ENCODE peak calls at places on chromosome 6, in five cellular contexts. C, K, Q, I and G are unnamed samples.

GRCh38 chr6:53813096-53813495 is 18.3 kb downstream of the LRRC1 start:
- DNase-seq in C (no peak), K (peak; percentile 76), Q (peak; percentile 53), I (no peak), G (peak; percentile 42)

GRCh38 chr6:130473886-130474285 is 108.1 kb downstream of the TMEM200A start:
- DNase-seq in C (no peak), K (no peak), Q (no peak), I (no peak), G (peak; percentile 26)

GRCh38 chr6:142763205-142763604 is 181.8 kb downstream of the HIVEP2 start:
- DNase-seq in C (no peak), K (no peak), Q (peak; percentile 63), I (no peak), G (no peak)

GRCh38 chr6:126181173-126181741 is 158.7 kb upstream of the CENPW start:
- DNase-seq in C (no peak), K (no peak), Q (no peak), I (peak; percentile 12), G (no peak)

GRCh38 chr6:44298864-44299263 is 14.3 kb downstream of the AARS2 start:
- DNase-seq in C (no peak), K (no peak), Q (no peak), I (no peak), G (no peak)

GRCh38 chr6:21808551-21809181 is 215.1 kb downstream of the SOX4 start:
- DNase-seq in C (peak; percentile 78), K (peak; percentile 62), Q (peak; percentile 29), I (no peak), G (no peak)

GRCh38 chr6:108501559-108501958 is 59.2 kb upstream of the FOXO3 start:
- DNase-seq in C (no peak), K (no peak), Q (peak; percentile 20), I (no peak), G (no peak)

GRCh38 chr6:111837007-111837406 is 36.2 kb downstream of the FYN start:
- DNase-seq in C (no peak), K (no peak), Q (no peak), I (no peak), G (no peak)

GRCh38 chr6:96562886-96563285 is at the start of gene FHL5:
- DNase-seq in C (no peak), K (no peak), Q (no peak), I (no peak), G (no peak)

GRCh38 chr6:158803733-158804143 is 15.4 kb downstream of the EZR start:
- DNase-seq in C (no peak), K (peak; percentile 89), Q (peak; percentile 67), I (no peak), G (no peak)

GRCh38 chr6:95280690-95281273 is 296.6 kb upstream of the MANEA start:
- DNase-seq in C (no peak), K (no peak), Q (no peak), I (peak; percentile 10), G (no peak)

GRCh38 chr6:16518265-16518664 is 243.0 kb downstream of the ATXN1 start:
- DNase-seq in C (no peak), K (no peak), Q (no peak), I (no peak), G (no peak)

GRCh38 chr6:136959471-136959891 is 37.4 kb downstream of the SLC35D3 start:
- DNase-seq in C (no peak), K (peak; percentile 52), Q (no peak), I (no peak), G (no peak)

GRCh38 chr6:56708810-56709597 is 66.3 kb upstream of the DST start:
- DNase-seq in C (no peak), K (no peak), Q (peak; percentile 73), I (peak; percentile 66), G (no peak)

GRCh38 chr6:12254228-12254627 is 35.9 kb upstream of the EDN1 start:
- DNase-seq in C (no peak), K (no peak), Q (no peak), I (no peak), G (no peak)

GRCh38 chr6:87660226-87660886 is 41.7 kb downstream of the AKIRIN2 start:
- DNase-seq in C (no peak), K (no peak), Q (peak; percentile 22), I (no peak), G (peak; percentile 26)

GRCh38 chr6:57267586-57268293 is 45.6 kb upstream of the RAB23 start:
- DNase-seq in C (peak; percentile 70), K (peak; percentile 67), Q (peak; percentile 86), I (peak; percentile 68), G (peak; percentile 64)

GRCh38 chr6:153962548-153962947 is 76.5 kb upstream of the OPRM1 start:
- DNase-seq in C (no peak), K (no peak), Q (no peak), I (no peak), G (no peak)

GRCh38 chr6:153963352-153963751 is 75.7 kb upstream of the OPRM1 start:
- DNase-seq in C (no peak), K (no peak), Q (no peak), I (no peak), G (no peak)

GRCh38 chr6:153960741-153961140 is 78.3 kb upstream of the OPRM1 start:
- DNase-seq in C (no peak), K (no peak), Q (no peak), I (no peak), G (no peak)

DNA sequence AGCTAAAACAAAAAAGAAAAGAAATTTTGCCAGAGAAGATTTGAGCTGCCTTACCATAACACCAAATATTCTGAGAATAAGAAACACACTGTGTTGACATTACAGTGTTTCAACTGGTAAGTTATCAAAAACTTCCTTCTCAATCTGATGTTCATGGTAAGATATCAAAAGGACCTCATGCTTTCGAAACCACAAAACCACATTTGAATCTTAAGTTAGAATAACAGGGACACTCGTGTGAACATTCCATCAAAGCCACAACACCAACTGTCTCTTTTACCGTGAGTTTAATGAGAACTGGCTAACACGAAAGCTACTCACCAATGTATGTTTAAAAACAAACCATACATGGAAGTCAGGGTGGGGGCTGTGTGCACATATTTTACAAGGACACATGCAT is 73.0 kb upstream of the OPRM1 start:
- DNase-seq in C (no peak), K (no peak), Q (no peak), I (no peak), G (no peak)
- TF ChIP-seq POLR2A in C (no peak), K (no peak), Q (no peak), I (no peak), G (no peak)

DNA sequence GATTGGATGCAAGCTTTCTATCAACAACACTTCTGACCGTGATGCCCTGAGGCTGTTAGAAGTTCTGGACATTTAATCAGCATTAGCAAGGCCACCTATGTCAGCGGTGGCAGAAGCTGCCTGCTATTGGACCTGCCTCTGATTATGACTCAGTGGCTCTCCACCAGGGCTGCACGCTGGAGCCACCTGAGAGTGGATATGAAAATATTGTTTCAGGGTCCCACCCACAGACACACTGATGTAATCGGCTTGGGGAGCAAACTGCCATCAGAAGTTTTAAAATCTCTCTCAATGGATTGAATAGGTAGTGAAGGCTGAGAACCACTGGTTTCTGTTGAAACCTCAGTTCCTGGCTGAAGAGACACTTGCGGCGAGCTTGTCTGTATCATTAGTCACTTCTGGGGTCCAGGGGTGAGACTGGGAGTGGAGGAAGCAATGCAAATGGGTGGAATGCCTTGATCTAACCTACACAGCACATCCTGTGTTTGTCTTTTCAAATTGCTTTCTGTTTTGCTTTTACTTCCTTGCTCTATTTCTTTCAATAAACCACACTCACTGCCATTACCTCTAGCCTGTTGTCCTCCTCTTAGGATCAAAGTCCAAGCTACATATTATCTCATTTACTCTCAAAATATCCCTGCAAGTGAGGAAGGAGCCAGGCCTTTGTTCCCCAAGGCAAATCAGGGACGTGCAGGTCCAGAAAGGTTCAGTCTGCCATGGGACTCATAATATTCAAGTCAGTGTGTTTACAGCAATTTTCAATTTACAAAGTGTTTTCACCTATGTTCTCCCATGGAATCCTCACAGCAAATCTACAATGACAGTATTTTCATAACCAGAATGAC is 4.2 kb downstream of the CLIC5 start:
- DNase-seq in C (no peak), K (peak; percentile 87), Q (peak; percentile 29), I (no peak), G (no peak)
- TF ChIP-seq POLR2A in C (no peak), K (no peak), Q (no peak), I (no peak), G (no peak)

GRCh38 chr6:15498640-15499039 is 164.2 kb downstream of the DTNBP1 start:
- DNase-seq in C (no peak), K (no peak), Q (no peak), I (no peak), G (no peak)
- TF ChIP-seq POLR2A in C (no peak), K (no peak), Q (no peak), I (no peak), G (no peak)

DNA sequence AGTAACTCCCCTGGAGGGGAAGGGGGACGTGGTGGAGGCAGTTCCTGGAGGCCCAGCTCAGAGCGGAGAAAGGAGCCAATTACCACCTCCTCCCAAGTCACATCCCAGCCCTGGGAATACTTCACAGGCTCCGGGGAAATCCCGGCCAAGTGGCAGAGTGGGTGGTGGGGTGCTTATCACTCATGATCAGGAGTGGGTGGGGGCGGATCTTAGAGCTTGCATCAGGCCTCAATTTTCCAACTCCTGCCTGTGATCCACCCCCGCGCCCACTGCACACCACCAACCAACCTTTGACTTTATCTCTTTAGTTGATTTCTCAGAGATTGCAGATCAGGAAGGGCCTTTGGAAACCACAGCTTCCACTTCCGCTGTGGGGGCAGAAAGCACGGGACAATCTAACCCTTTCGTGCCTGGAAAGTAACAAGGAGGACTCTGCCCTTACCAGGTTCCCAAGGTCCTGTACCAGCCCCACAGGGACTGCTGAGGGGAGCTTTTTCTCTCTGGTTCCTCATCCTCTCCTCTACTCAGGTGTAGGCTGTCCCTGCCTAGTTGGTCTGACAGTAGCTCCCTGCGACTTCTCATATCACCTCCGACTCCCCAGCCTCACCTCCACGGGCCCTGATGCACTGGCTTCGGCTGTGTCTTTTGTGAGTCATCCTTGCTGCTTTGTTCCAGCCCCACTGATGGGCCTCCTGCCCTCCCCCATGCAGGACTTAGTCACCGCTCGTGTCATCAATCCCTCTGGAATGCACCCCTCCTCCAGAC is 24.9 kb upstream of the IER3 start:
- DNase-seq in C (peak; percentile 91), K (peak; percentile 80), Q (peak; percentile 94), I (peak; percentile 96), G (peak; percentile 76)
- TF ChIP-seq POLR2A in C (no peak), K (no peak), Q (peak; percentile 63), I (no peak), G (no peak)

DNA sequence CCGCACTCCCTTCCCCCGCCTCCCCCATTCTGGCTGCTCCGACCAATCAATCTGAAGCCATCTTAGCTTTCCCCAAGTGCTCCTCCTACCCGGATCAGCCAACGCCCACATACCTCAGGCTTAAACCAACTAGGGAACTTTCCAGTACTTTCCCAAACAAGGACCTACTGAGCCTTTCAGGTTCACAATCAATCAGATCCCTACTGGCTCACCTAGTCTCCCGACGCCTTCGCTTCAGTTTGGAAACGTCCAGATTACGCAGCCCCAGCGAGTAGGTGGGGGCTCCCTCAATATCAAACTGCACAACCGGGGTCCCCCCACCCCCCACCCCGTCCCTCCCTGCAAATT is 432 bp downstream of the HSPA1L start:
- DNase-seq in C (peak; percentile 99), K (peak; percentile 96), Q (peak; percentile 96), I (peak; percentile 90), G (peak; percentile 85)
- TF ChIP-seq POLR2A in C (peak; percentile 60), K (peak; percentile 74), Q (peak; percentile 18), I (no peak), G (peak; percentile 26)

GRCh38 chr6:40977085-40977484 is 61.9 kb downstream of the UNC5CL start:
- DNase-seq in C (no peak), K (no peak), Q (no peak), I (no peak), G (no peak)
- TF ChIP-seq POLR2A in C (no peak), K (no peak), Q (no peak), I (no peak), G (no peak)

GRCh38 chr6:110662468-110663211 is 152.6 kb downstream of the CDK19 start:
- DNase-seq in C (no peak), K (no peak), Q (peak; percentile 9), I (no peak), G (no peak)
- TF ChIP-seq POLR2A in C (no peak), K (no peak), Q (no peak), I (no peak), G (no peak)

GRCh38 chr6:32175711-32176475 is at the start of gene AGPAT1:
- DNase-seq in C (peak; percentile 99), K (peak; percentile 99), Q (peak; percentile 97), I (peak; percentile 90), G (peak; percentile 97)
- TF ChIP-seq POLR2A in C (peak; percentile 78), K (peak; percentile 71), Q (peak; percentile 92), I (peak; percentile 73), G (peak; percentile 57)